ENCODE peak calls at places on chromosomes 16 and 17, in four cellular contexts. One of them, this sample, is unnamed.

GRCh38 chr17:65743313-65743665 is 181.8 kb upstream of the AXIN2 start:
- DNase-seq in esophagus squamous epithelium: no peak
- DNase-seq in AG10803: peak
- DNase-seq in epithelial cell of esophagus: no peak
- DNase-seq in this sample: peak

GRCh38 chr16:15610369-15610871 is 32.5 kb downstream of the MARF1 start:
- DNase-seq in esophagus squamous epithelium: no peak
- DNase-seq in AG10803: peak
- DNase-seq in epithelial cell of esophagus: no peak
- DNase-seq in this sample: peak

GRCh38 chr16:61957075-61957474 is 79.2 kb downstream of the CDH8 start:
- DNase-seq in esophagus squamous epithelium: no peak
- DNase-seq in AG10803: no peak
- DNase-seq in epithelial cell of esophagus: no peak
- DNase-seq in this sample: no peak

GRCh38 chr17:77382966-77383612 is 242.3 kb downstream of the SEC14L1 start:
- DNase-seq in esophagus squamous epithelium: no peak
- DNase-seq in AG10803: peak
- DNase-seq in epithelial cell of esophagus: peak
- DNase-seq in this sample: peak

GRCh38 chr16:65758620-65759019 is 607.9 kb upstream of the CDH5 start:
- DNase-seq in esophagus squamous epithelium: no peak
- DNase-seq in AG10803: no peak
- DNase-seq in epithelial cell of esophagus: no peak
- DNase-seq in this sample: no peak

GRCh38 chr16:1122031-1122765 is 26.2 kb upstream of the C1QTNF8 start:
- DNase-seq in esophagus squamous epithelium: no peak
- DNase-seq in AG10803: no peak
- DNase-seq in epithelial cell of esophagus: no peak
- DNase-seq in this sample: no peak

GRCh38 chr17:50893183-50893993 is 27.2 kb upstream of the TOB1 start:
- DNase-seq in esophagus squamous epithelium: no peak
- DNase-seq in AG10803: peak
- DNase-seq in epithelial cell of esophagus: peak
- DNase-seq in this sample: no peak

GRCh38 chr17:79841369-79842135 is 2.3 kb upstream of the CBX4 start:
- DNase-seq in esophagus squamous epithelium: no peak
- DNase-seq in AG10803: no peak
- DNase-seq in epithelial cell of esophagus: no peak
- DNase-seq in this sample: no peak

GRCh38 chr17:70319516-70319915 is 150.2 kb downstream of the KCNJ2 start:
- DNase-seq in esophagus squamous epithelium: no peak
- DNase-seq in AG10803: no peak
- DNase-seq in epithelial cell of esophagus: no peak
- DNase-seq in this sample: no peak

GRCh38 chr16:4548124-4548523 is 8.0 kb upstream of the C16orf96 start:
- DNase-seq in esophagus squamous epithelium: no peak
- DNase-seq in AG10803: no peak
- DNase-seq in epithelial cell of esophagus: no peak
- DNase-seq in this sample: no peak

GRCh38 chr17:68539536-68540469 is 27.6 kb downstream of the PRKAR1A start:
- DNase-seq in esophagus squamous epithelium: no peak
- DNase-seq in AG10803: peak
- DNase-seq in epithelial cell of esophagus: peak
- DNase-seq in this sample: peak

GRCh38 chr16:9384141-9384540 is 292.7 kb downstream of the HAPSTR1 start:
- DNase-seq in esophagus squamous epithelium: no peak
- DNase-seq in AG10803: no peak
- DNase-seq in epithelial cell of esophagus: no peak
- DNase-seq in this sample: no peak

GRCh38 chr17:38943607-38944006 is 18.2 kb downstream of the LASP1NB start:
- DNase-seq in esophagus squamous epithelium: no peak
- DNase-seq in AG10803: no peak
- DNase-seq in epithelial cell of esophagus: peak
- DNase-seq in this sample: peak

GRCh38 chr16:28866454-28866804 is 2.8 kb downstream of the SH2B1 start:
- DNase-seq in esophagus squamous epithelium: no peak
- DNase-seq in AG10803: no peak
- DNase-seq in epithelial cell of esophagus: no peak
- DNase-seq in this sample: no peak

GRCh38 chr16:22694887-22695382 is 119.0 kb upstream of the HS3ST2 start:
- DNase-seq in esophagus squamous epithelium: no peak
- DNase-seq in AG10803: peak
- DNase-seq in epithelial cell of esophagus: no peak
- DNase-seq in this sample: peak

GRCh38 chr16:67877064-67877463 is 4.2 kb downstream of the EDC4 start:
- DNase-seq in esophagus squamous epithelium: no peak
- DNase-seq in AG10803: no peak
- DNase-seq in epithelial cell of esophagus: no peak
- DNase-seq in this sample: no peak

GRCh38 chr16:67872631-67873434 is at the start of gene EDC4:
- DNase-seq in esophagus squamous epithelium: peak
- DNase-seq in AG10803: peak
- DNase-seq in epithelial cell of esophagus: peak
- DNase-seq in this sample: peak

GRCh38 chr16:67872131-67872630 is 671 bp upstream of the EDC4 start:
- DNase-seq in esophagus squamous epithelium: no peak
- DNase-seq in AG10803: no peak
- DNase-seq in epithelial cell of esophagus: no peak
- DNase-seq in this sample: no peak

GRCh38 chr16:67873435-67874146 is 739 bp downstream of the EDC4 start:
- DNase-seq in esophagus squamous epithelium: no peak
- DNase-seq in AG10803: peak
- DNase-seq in epithelial cell of esophagus: no peak
- DNase-seq in this sample: no peak

GRCh38 chr16:67874147-67874771 is 1.4 kb downstream of the EDC4 start:
- DNase-seq in esophagus squamous epithelium: no peak
- DNase-seq in AG10803: no peak
- DNase-seq in epithelial cell of esophagus: no peak
- DNase-seq in this sample: no peak
- H3K4me3 ChIP-seq in esophagus squamous epithelium: peak
- H3K4me3 ChIP-seq in AG10803: peak
- H3K4me3 ChIP-seq in epithelial cell of esophagus: peak
- H3K4me3 ChIP-seq in this sample: peak

GRCh38 chr16:86363057-86363490 is 147.3 kb upstream of the FOXF1 start:
- DNase-seq in esophagus squamous epithelium: no peak
- DNase-seq in AG10803: peak
- DNase-seq in epithelial cell of esophagus: no peak
- DNase-seq in this sample: peak
- TF ChIP-seq CTCF in esophagus squamous epithelium: no peak
- TF ChIP-seq CTCF in AG10803: no peak
- TF ChIP-seq CTCF in epithelial cell of esophagus: no peak
- TF ChIP-seq CTCF in this sample: no peak

DNA sequence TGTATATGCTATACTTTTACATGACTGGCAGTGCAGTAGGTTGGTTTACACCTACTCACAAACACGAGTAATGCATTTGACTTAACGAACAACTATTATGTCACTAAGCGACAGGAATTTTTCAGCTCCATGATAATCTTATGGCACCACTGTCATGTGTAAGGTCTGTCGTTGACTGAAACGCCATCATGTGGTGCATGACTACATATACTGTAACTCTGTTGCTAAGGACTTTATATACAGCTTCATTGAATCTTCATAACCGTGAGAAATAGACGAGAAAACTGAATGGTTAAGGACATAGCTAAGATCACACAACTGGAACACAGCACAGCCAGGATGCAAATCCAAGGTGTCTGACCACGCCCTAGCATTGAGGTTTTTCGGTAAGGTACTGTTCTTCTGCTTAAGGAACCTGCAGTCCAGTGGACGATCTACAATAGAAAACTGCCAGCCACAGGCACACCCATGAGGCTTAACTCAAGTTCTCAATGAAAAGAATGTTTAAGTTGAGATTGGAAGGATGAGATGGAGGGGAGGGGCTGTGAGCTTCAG is 3.3 kb downstream of the CFAP20 start:
- DNase-seq in esophagus squamous epithelium: no peak
- DNase-seq in AG10803: peak
- DNase-seq in epithelial cell of esophagus: no peak
- DNase-seq in this sample: no peak
- H3K4me3 ChIP-seq in esophagus squamous epithelium: no peak
- H3K4me3 ChIP-seq in AG10803: no peak
- H3K4me3 ChIP-seq in epithelial cell of esophagus: no peak
- H3K4me3 ChIP-seq in this sample: no peak

DNA sequence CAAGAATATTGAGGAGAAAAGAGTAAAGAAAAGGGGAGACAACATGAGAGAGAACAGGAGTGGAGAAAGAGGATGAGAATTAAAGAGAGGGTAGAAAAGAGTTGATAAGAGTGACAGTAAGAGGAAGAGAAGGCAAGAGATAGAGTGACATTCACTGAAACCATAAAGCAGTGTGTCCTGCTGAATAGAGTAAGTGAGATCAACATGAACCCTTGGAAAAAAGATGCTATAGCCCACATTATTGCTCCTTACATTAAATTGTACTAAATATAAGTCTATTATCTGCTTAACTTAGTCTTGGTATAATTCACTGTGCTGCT is 489.5 kb downstream of the SHISA9 start:
- DNase-seq in esophagus squamous epithelium: no peak
- DNase-seq in AG10803: no peak
- DNase-seq in epithelial cell of esophagus: no peak
- DNase-seq in this sample: no peak
- TF ChIP-seq CTCF in esophagus squamous epithelium: no peak
- TF ChIP-seq CTCF in AG10803: no peak
- TF ChIP-seq CTCF in epithelial cell of esophagus: no peak
- TF ChIP-seq CTCF in this sample: no peak

This sample was measured in choroid plexus epithelial cell.